ENCODE peak calls at places on chromosomes 13 and 19, in four cellular contexts. O is MCF 10A, K is cardiac muscle cell, Z is body of pancreas. A is an unnamed sample.

GRCh38 chr19:50741179-50741933 is 18.2 kb downstream of the CLEC11A start:
- DNase-seq in O (no peak), Z (no peak), K (peak; percentile 22), A (no peak)

GRCh38 chr19:45906221-45906620 is 3.8 kb upstream of the MYPOP start:
- DNase-seq in O (peak; percentile 50), K (peak; percentile 65), Z (no peak), A (no peak)

GRCh38 chr19:18675779-18676178 is 7.7 kb upstream of the CRTC1 start:
- DNase-seq in Z (no peak), O (peak; percentile 44), K (peak; percentile 32), A (no peak)

GRCh38 chr13:44274838-44275237 is 98.8 kb upstream of the SERP2 start:
- DNase-seq in Z (no peak), O (no peak), K (no peak), A (no peak)

GRCh38 chr13:41459754-41460111 is 2.4 kb downstream of the RGCC start:
- DNase-seq in Z (no peak), K (no peak), O (no peak), A (no peak)

GRCh38 chr13:50989476-50989875 is 79.9 kb downstream of the RNASEH2B start:
- DNase-seq in O (no peak), Z (no peak), K (peak; percentile 59), A (no peak)

GRCh38 chr19:23343434-23344010 is 51.7 kb downstream of the ZNF91 start:
- DNase-seq in K (no peak), O (peak; percentile 8), Z (no peak), A (no peak)

GRCh38 chr19:41407271-41407670 is 9.7 kb downstream of the BCKDHA start:
- DNase-seq in K (peak; percentile 58), Z (no peak), O (no peak), A (no peak)

GRCh38 chr13:104954210-104954609 is 1581.3 kb downstream of the EFNB2 start:
- DNase-seq in Z (no peak), O (peak; percentile 76), K (peak; percentile 8), A (no peak)

GRCh38 chr19:17160908-17161307 is 54.2 kb upstream of the USE1 start:
- DNase-seq in O (no peak), Z (no peak), K (no peak), A (no peak)

GRCh38 chr19:53621885-53622710 is 9.7 kb upstream of the DPRX start:
- DNase-seq in K (peak; percentile 4), O (no peak), Z (no peak), A (no peak)

GRCh38 chr13:99484405-99484981 is 16.8 kb upstream of the TM9SF2 start:
- DNase-seq in O (peak; percentile 77), Z (no peak), K (peak; percentile 95), A (no peak)

GRCh38 chr13:114019367-114019766 is 45.5 kb upstream of the C13orf46 start:
- DNase-seq in Z (no peak), O (no peak), K (no peak), A (no peak)

GRCh38 chr13:32305646-32306045 is 9.5 kb downstream of the ZAR1L start:
- DNase-seq in Z (no peak), K (no peak), O (no peak), A (no peak)

GRCh38 chr19:870963-871401 is 11.5 kb downstream of the CFD start:
- DNase-seq in K (peak; percentile 50), Z (peak; percentile 53), O (no peak), A (peak; percentile 80)

GRCh38 chr19:21848706-21849105 is 12.7 kb upstream of the ZNF43 start:
- DNase-seq in Z (peak; percentile 23), O (no peak), K (peak; percentile 19), A (no peak)

GRCh38 chr13:114334305-114335053 is 20.2 kb downstream of the CHAMP1 start:
- DNase-seq in K (no peak), Z (no peak), O (no peak), A (no peak)

GRCh38 chr13:87907202-87907601 is 236.0 kb downstream of the SLITRK5 start:
- DNase-seq in K (no peak), O (no peak), Z (no peak), A (no peak)

GRCh38 chr19:18340237-18340989 is at the start of gene PGPEP1:
- DNase-seq in O (no peak), Z (peak; percentile 72), K (peak; percentile 71), A (peak; percentile 83)

GRCh38 chr19:35495107-35496064 is 5.1 kb upstream of the KRTDAP start:
- DNase-seq in O (peak; percentile 72), Z (peak; percentile 68), K (peak; percentile 81), A (peak; percentile 63)

GRCh38 chr13:30859326-30859725 is 46.7 kb upstream of the MEDAG start:
- DNase-seq in Z (no peak), K (no peak), O (no peak), A (no peak)

GRCh38 chr13:113825851-113826250 is 38.0 kb downstream of the GAS6 start:
- DNase-seq in O (no peak), Z (no peak), K (no peak), A (no peak)

GRCh38 chr13:32639502-32640105 is 53.4 kb downstream of the PDS5B start:
- DNase-seq in O (peak; percentile 68), Z (peak; percentile 53), K (peak; percentile 82), A (no peak)

GRCh38 chr13:75480691-75481175 is 1.2 kb downstream of the TBC1D4 start:
- DNase-seq in K (peak; percentile 53), Z (peak; percentile 84), O (peak; percentile 59), A (peak; percentile 44)

GRCh38 chr13:75485286-75486062 is 3.5 kb upstream of the TBC1D4 start:
- DNase-seq in Z (no peak), K (peak; percentile 60), O (no peak), A (no peak)

GRCh38 chr13:75481176-75482069 is 546 bp downstream of the TBC1D4 start:
- DNase-seq in K (peak; percentile 33), O (peak; percentile 36), Z (peak; percentile 34), A (peak; percentile 22)

GRCh38 chr13:75482070-75482819 is at the start of gene TBC1D4:
- DNase-seq in O (peak; percentile 92), K (peak; percentile 96), Z (peak; percentile 84), A (peak; percentile 84)

DNA sequence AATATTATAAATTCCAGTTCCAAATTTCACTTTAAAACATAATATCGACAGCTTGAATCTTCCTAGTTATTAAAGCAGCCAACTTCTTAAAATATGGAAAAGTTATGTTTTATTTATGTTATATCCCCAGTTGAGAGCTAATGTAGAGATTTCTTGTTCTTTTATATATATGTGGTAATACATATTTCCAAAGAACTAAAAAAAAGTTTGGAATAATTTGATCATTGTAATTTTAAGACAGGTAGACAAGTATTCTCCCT is 781 bp upstream of the TBC1D4 start:
- DNase-seq in O (no peak), Z (no peak), K (no peak), A (no peak)
- TF ChIP-seq CTCF in O (no peak), Z (no peak), K (no peak), A (no peak)

DNA sequence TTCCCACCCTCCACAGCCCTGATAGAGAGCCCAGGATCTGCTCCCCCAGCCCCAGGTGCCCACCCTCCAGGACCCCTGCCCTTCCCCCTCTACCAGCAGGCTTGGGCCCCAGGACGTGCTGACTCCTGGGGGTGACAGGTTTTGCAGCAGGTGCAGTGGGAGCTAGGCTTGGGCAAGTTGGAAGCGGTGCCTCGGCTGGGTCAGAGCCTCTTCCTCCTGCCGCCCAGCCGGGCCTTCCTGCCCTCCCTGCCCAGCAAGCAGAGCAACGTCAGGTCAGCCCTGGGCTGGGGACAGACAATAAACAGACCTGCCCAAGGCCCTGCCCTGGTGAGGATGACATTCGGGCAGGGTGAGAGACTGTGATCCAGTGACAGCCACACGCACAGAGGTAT is 9.2 kb upstream of the NCCRP1 start:
- DNase-seq in Z (no peak), K (no peak), O (no peak), A (no peak)
- TF ChIP-seq CTCF in Z (no peak), K (no peak), O (peak; percentile 17), A (no peak)

GRCh38 chr19:3389446-3389778 is 23.0 kb downstream of the NFIC start:
- DNase-seq in O (no peak), K (no peak), Z (no peak), A (no peak)
- TF ChIP-seq CTCF in O (no peak), K (no peak), Z (no peak), A (no peak)

GRCh38 chr19:3605770-3606169 is 905 bp downstream of the TBXA2R start:
- DNase-seq in K (no peak), O (no peak), Z (no peak), A (no peak)
- TF ChIP-seq CTCF in K (no peak), O (no peak), Z (no peak), A (no peak)

GRCh38 chr19:5339950-5340636 is 519 bp downstream of the PTPRS start:
- DNase-seq in O (no peak), Z (peak; percentile 16), K (peak; percentile 28), A (no peak)

GRCh38 chr19:5341448-5341820 is 822 bp upstream of the PTPRS start:
- DNase-seq in K (no peak), Z (no peak), O (no peak), A (no peak)

GRCh38 chr19:5339470-5339949 is 1.1 kb downstream of the PTPRS start:
- DNase-seq in K (no peak), Z (no peak), O (no peak), A (no peak)

GRCh38 chr19:5341981-5342380 is 1.4 kb upstream of the PTPRS start:
- DNase-seq in O (no peak), Z (no peak), K (no peak), A (no peak)

DNA sequence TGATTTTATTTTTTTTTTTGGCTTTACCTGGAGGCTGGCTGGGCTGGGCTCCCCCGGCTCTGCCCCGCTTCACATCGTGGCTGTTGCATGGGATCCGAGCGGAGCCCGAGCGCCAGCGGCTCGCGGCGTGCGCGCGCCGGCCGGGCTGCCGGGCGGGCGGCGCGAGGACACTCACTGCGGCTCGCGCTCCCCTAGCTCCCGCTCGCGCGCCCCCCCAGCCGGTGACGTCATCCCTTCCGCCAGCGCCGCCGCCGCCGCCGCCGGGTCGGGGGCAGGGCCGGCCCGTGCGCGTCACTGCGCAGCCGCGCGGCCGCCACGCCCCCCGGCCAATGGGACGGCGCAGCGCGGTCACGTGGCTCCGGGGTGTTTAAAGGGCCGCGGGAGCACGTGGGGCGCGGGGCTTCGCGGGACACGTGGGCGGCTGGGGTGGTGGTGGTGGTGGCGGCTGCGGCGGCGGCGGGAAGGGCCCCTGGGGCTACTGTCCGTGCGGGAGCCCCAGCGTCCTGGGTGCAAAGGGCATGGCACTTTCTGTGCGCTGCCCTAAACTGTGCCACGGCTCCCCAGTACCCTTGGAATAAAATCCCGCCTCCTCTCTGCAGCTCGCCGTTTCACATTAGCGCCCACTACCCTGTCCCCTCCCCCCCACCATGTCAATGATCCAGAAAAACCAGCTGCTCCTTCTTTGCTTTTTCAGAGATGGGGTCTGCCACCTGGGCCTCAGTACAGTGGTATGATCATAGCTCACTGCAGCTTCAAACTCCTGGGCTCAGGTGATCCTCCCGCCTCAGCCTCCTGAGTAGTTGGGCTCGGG is at the start of gene PTPRS:
- DNase-seq in K (peak; percentile 90), O (peak; percentile 53), Z (peak; percentile 83), A (peak; percentile 79)
- TF ChIP-seq CTCF in K (no peak), O (no peak), Z (no peak), A (no peak)

DNA sequence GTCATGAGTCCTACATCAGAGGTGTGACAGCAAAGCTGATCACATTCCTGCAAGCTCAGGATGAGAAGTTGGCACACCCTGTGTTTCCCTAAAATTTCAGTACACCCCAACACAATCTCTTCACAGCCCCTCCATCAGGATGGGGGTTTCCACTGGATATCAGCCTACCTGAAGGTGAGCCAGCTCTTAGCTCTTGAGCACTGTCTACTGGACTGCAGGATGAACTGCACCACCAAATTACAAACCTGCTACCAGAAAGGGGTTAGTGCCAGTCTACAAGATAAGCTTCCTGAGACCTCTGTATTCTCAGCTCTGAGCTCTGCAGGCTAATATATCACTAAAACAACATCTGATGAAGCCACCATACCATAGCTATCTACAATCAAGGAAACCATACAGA is 1616.2 kb upstream of the SPRY2 start:
- DNase-seq in O (no peak), Z (no peak), K (no peak), A (no peak)
- TF ChIP-seq CTCF in O (peak; percentile 8), Z (no peak), K (no peak), A (no peak)